ENCODE peak calls at places on chromosomes 4 and X, in six cellular contexts. H is ovary, A is uterus, W is Peyer's patch, R is tibial nerve, U is breast epithelium. F is an unnamed sample. For H3K27me3, the result is how much of the 10 kb centered on the place peaks cover.

GRCh38 chr4:113635739-113636437 is 125.7 kb downstream of the CAMK2D start:
- DNase-seq in H (no peak), A (no peak), W (no peak), R (no peak), U (no peak), F (no peak)

GRCh38 chr4:121192500-121192899 is 28.4 kb upstream of the TNIP3 start:
- DNase-seq in H (no peak), A (no peak), W (no peak), R (no peak), U (no peak), F (no peak)

GRCh38 chrX:24963823-24964222 is 51.9 kb downstream of the ARX start:
- DNase-seq in H (no peak), A (no peak), W (no peak), R (peak), U (no peak), F (no peak)

GRCh38 chrX:103550415-103551051 is 31.2 kb upstream of the RAB40A start:
- DNase-seq in H (no peak), A (no peak), W (no peak), R (no peak), U (no peak), F (no peak)

GRCh38 chrX:133516691-133517090 is 101.4 kb upstream of the GPC4 start:
- DNase-seq in H (no peak), A (no peak), W (no peak), R (no peak), U (no peak), F (no peak)

GRCh38 chr4:134160211-134160610 is 41.4 kb downstream of the PABPC4L start:
- DNase-seq in H (no peak), A (no peak), W (no peak), R (no peak), U (no peak), F (no peak)

GRCh38 chrX:73817381-73818199 is 254.6 kb downstream of the CHIC1 start:
- DNase-seq in H (no peak), A (no peak), W (no peak), R (no peak), U (no peak), F (no peak)

GRCh38 chr4:122898370-122899150 is 23.8 kb downstream of the NUDT6 start:
- DNase-seq in H (no peak), A (no peak), W (no peak), R (peak), U (peak), F (no peak)

GRCh38 chrX:134624046-134624430 is 34.2 kb downstream of the PLAC1 start:
- DNase-seq in H (no peak), A (no peak), W (no peak), R (no peak), U (no peak), F (no peak)

GRCh38 chr4:7132730-7133582 is 59.4 kb upstream of the SORCS2 start:
- DNase-seq in H (no peak), A (no peak), W (no peak), R (no peak), U (no peak), F (no peak)

GRCh38 chr4:95431678-95432077 is 117.1 kb downstream of the UNC5C start:
- DNase-seq in H (no peak), A (no peak), W (no peak), R (no peak), U (no peak), F (no peak)

GRCh38 chr4:138572007-138572406 is 329.9 kb upstream of the SLC7A11 start:
- DNase-seq in H (no peak), A (no peak), W (no peak), R (no peak), U (no peak), F (no peak)

DNA sequence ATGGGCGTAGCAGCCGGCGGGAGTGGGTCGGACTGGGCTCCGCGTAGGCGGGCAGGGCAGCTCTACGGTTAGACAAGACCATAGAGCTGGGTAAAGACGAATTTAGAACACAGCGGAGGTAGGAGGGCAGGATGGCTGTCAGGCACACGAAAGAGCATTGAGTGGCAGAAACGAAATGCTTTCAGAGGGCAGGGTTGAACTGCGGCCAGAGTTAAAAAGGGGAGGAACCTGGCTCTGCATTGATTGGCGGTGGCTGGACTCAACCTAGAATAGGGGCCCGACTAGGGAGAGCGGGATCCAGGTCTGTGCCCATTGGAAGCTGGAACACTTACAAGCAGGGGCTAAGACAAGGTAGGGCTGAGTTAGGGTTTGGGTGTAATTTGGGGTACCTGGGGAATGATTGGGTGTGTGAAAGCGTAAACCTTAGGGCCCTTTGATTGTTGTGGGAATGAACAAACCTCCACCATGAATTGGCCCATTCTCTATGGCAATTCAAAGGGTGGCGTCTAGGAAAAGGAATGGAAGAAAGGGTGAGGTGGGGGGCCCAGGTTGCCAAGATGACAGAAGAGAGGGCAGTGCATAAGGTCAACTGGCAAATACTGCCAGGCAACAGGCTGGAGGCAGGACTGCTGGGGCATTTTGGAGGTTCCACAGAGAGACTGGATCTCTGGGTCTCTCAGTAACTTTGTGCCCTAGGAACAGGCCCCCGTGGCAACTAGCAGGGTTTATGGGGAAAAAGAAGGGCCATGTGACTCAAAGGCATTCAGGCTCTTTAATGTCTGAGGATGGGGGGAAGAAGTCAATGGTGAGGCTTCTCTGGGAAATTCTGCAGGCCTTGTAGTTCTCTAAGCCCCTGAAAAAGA is 911 bp upstream of the ELK1 start:
- DNase-seq in H (no peak), A (no peak), W (no peak), R (no peak), U (no peak), F (no peak)
- H3K27ac ChIP-seq in H (peak), A (peak), W (peak), R (peak), U (peak), F (peak)

GRCh38 chr4:84968936-84969335 is 2.4 kb upstream of the WDFY3 start:
- DNase-seq in H (no peak), A (no peak), W (no peak), R (no peak), U (no peak), F (no peak)

GRCh38 chr4:84967292-84967651 is 782 bp upstream of the WDFY3 start:
- DNase-seq in H (no peak), A (no peak), W (no peak), R (peak), U (no peak), F (no peak)

GRCh38 chr4:84965558-84966381 is 720 bp downstream of the WDFY3 start:
- DNase-seq in H (peak), A (peak), W (peak), R (no peak), U (peak), F (peak)

GRCh38 chr4:84964995-84965557 is 1.4 kb downstream of the WDFY3 start:
- DNase-seq in H (no peak), A (no peak), W (no peak), R (no peak), U (no peak), F (no peak)

DNA sequence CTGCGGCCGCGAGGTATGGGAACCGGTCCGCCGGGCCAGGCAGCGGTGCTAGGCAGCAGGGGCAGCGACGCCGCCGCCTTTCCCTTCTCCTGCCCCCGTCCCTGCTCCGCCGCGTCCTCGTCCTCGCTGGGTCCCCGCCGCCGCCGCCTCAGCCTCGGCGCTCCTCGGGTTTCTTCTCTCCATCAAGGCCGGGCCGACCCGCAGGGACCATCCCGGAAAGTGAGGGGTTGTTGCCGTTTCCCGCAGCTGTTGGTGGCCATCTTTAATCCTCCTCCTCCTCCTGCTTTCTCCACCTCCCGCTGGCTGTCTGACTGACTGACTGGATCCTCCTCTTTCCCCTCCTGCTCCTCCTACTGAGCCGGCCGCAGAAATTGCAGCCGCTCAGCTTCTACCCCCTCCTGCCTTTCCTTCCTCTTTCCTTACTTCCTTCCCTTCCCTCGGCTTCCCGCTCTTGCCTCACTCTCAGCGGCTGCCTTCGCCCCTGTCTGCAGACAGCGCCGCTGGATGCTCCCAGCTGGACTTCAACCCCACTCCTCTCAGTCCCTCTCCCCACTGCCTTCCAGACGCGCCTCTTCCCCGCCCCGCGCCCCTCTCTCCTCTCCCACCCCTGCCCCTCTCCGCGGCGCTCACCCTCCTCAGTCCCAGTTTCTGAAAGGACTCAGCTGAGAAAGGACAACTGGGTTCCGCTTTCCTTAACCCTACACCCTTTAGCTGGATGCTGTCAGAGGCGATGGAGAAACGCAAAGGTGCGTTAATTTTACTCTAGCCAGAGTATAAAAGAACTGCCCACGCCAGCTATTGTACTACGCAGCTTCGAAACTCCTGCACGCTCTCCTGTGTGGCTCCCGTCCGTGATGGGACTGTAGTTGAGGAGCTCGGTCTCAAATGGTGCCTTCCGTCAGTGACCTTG is at the start of gene WDFY3:
- DNase-seq in H (peak), A (peak), W (peak), R (peak), U (peak), F (peak)
- TF ChIP-seq POLR2A in H (peak), A (peak), W (peak), R (peak), U (peak), F (peak)

GRCh38 chr4:159086606-159087005 is 16.3 kb upstream of the RAPGEF2 start:
- DNase-seq in H (no peak), A (no peak), W (no peak), R (no peak), U (no peak), F (no peak)
- H3K27me3 ChIP-seq in H (under half), A (under half), W (under half), R (under half), U (under half), F (under half)

GRCh38 chr4:57103051-57103450 is 7.1 kb downstream of the IGFBP7 start:
- DNase-seq in H (no peak), A (no peak), W (no peak), R (no peak), U (no peak), F (no peak)

GRCh38 chr4:57100979-57101629 is 9.1 kb downstream of the IGFBP7 start:
- DNase-seq in H (no peak), A (no peak), W (no peak), R (no peak), U (no peak), F (no peak)

GRCh38 chr4:57099363-57099762 is 10.8 kb downstream of the IGFBP7 start:
- DNase-seq in H (no peak), A (no peak), W (no peak), R (no peak), U (no peak), F (no peak)

GRCh38 chr4:57104706-57105560 is 5.3 kb downstream of the IGFBP7 start:
- DNase-seq in H (no peak), A (no peak), W (no peak), R (no peak), U (no peak), F (no peak)

GRCh38 chr4:57102050-57102564 is 8.1 kb downstream of the IGFBP7 start:
- DNase-seq in H (peak), A (peak), W (no peak), R (peak), U (peak), F (no peak)
- H3K27ac ChIP-seq in H (peak), A (peak), W (no peak), R (peak), U (peak), F (peak)